ENCODE peak calls at places on chromosomes 1 and 21, in seven cellular contexts. P is cardiac muscle cell, G is upper lobe of left lung, A is fibroblast of the aortic adventitia, I is transverse colon, M is AG04449, Q is mucosa of descending colon. H is an unnamed sample.
A peak's percentile ranks its signal among the peaks of the same experiment; 100 is the strongest.

GRCh38 chr1:182149411-182149965 is 88.0 kb upstream of the ZNF648 start:
- DNase-seq in P (no peak), G (peak; percentile 81), A (peak; percentile 66), I (peak; percentile 37), M (no peak), Q (no peak), H (peak; percentile 67)

GRCh38 chr21:40717008-40717407 is 129.9 kb downstream of the DSCAM start:
- DNase-seq in P (peak; percentile 31), G (no peak), A (no peak), I (no peak), M (no peak), Q (no peak), H (no peak)

GRCh38 chr1:107572674-107573205 is 392.2 kb downstream of the VAV3 start:
- DNase-seq in P (no peak), G (no peak), A (peak; percentile 61), I (no peak), M (peak; percentile 75), Q (no peak), H (peak; percentile 21)

GRCh38 chr1:41455479-41456271 is 28.8 kb downstream of the EDN2 start:
- DNase-seq in P (no peak), G (no peak), A (peak; percentile 34), I (peak; percentile 55), M (no peak), Q (no peak), H (peak; percentile 69)

GRCh38 chr1:111228748-111229126 is 1.2 kb downstream of the CHI3L2 start:
- DNase-seq in P (no peak), G (no peak), A (no peak), I (no peak), M (no peak), Q (no peak), H (no peak)

GRCh38 chr21:39251326-39251725 is 62.1 kb downstream of the BRWD1 start:
- DNase-seq in P (no peak), G (no peak), A (peak; percentile 9), I (no peak), M (no peak), Q (no peak), H (no peak)

GRCh38 chr1:225754940-225755635 is 22.5 kb upstream of the SRP9 start:
- DNase-seq in P (no peak), G (no peak), A (peak; percentile 96), I (peak; percentile 35), M (no peak), Q (no peak), H (no peak)

GRCh38 chr1:118253310-118253903 is 68.4 kb upstream of the SPAG17 start:
- DNase-seq in P (no peak), G (no peak), A (no peak), I (no peak), M (no peak), Q (no peak), H (no peak)

GRCh38 chr1:65948609-65949229 is 156.0 kb downstream of the PDE4B start:
- DNase-seq in P (no peak), G (no peak), A (peak; percentile 36), I (peak; percentile 14), M (no peak), Q (no peak), H (no peak)

GRCh38 chr1:50605186-50605875 is 182.1 kb upstream of the DMRTA2 start:
- DNase-seq in P (peak; percentile 18), G (no peak), A (peak; percentile 59), I (peak; percentile 10), M (no peak), Q (no peak), H (peak; percentile 2)

GRCh38 chr1:47478090-47478489 is 40.2 kb downstream of the FOXD2 start:
- DNase-seq in P (no peak), G (peak; percentile 76), A (peak; percentile 37), I (peak; percentile 78), M (no peak), Q (peak; percentile 79), H (no peak)

GRCh38 chr1:151924691-151925587 is 15.6 kb upstream of the THEM4 start:
- DNase-seq in P (no peak), G (no peak), A (no peak), I (no peak), M (no peak), Q (no peak), H (no peak)

GRCh38 chr1:117861694-117862093 is 67.7 kb downstream of the GDAP2 start:
- DNase-seq in P (no peak), G (no peak), A (no peak), I (no peak), M (no peak), Q (no peak), H (no peak)

GRCh38 chr1:244836135-244836521 is 670 bp downstream of the COX20 start:
- DNase-seq in P (no peak), G (no peak), A (peak; percentile 61), I (no peak), M (no peak), Q (no peak), H (no peak)

GRCh38 chr1:31587720-31588423 is 11.6 kb downstream of the TINAGL1 start:
- DNase-seq in P (peak; percentile 67), G (peak; percentile 78), A (no peak), I (peak; percentile 84), M (no peak), Q (peak; percentile 81), H (no peak)

GRCh38 chr21:42550817-42551216 is 37.2 kb downstream of the SLC37A1 start:
- DNase-seq in P (no peak), G (peak; percentile 68), A (no peak), I (peak; percentile 24), M (no peak), Q (no peak), H (no peak)

GRCh38 chr1:21927531-21928237 is 9.4 kb downstream of the HSPG2 start:
- DNase-seq in P (no peak), G (no peak), A (peak; percentile 79), I (peak; percentile 92), M (no peak), Q (peak; percentile 93), H (no peak)

GRCh38 chr1:19042675-19043578 is 86.5 kb upstream of the IFFO2 start:
- DNase-seq in P (no peak), G (peak; percentile 33), A (no peak), I (no peak), M (no peak), Q (peak; percentile 29), H (no peak)

GRCh38 chr1:180213401-180214177 is 16.5 kb upstream of the LHX4 start:
- DNase-seq in P (no peak), G (no peak), A (no peak), I (peak; percentile 41), M (no peak), Q (no peak), H (no peak)

GRCh38 chr1:85024736-85025135 is 23.6 kb downstream of the MCOLN3 start:
- DNase-seq in P (no peak), G (no peak), A (no peak), I (no peak), M (no peak), Q (no peak), H (no peak)

GRCh38 chr1:213332491-213332890 is 281.4 kb downstream of the RPS6KC1 start:
- DNase-seq in P (no peak), G (no peak), A (no peak), I (no peak), M (no peak), Q (no peak), H (no peak)

GRCh38 chr1:200306954-200307754 is 102.7 kb downstream of the ZNF281 start:
- DNase-seq in P (peak; percentile 49), G (no peak), A (peak; percentile 62), I (no peak), M (no peak), Q (no peak), H (no peak)

GRCh38 chr1:56816909-56817308 is 2.3 kb downstream of the FYB2 start:
- DNase-seq in P (no peak), G (no peak), A (no peak), I (no peak), M (no peak), Q (no peak), H (no peak)

GRCh38 chr1:218991089-218991488 is 182.6 kb upstream of the LYPLAL1 start:
- DNase-seq in P (no peak), G (no peak), A (no peak), I (no peak), M (no peak), Q (no peak), H (no peak)

DNA sequence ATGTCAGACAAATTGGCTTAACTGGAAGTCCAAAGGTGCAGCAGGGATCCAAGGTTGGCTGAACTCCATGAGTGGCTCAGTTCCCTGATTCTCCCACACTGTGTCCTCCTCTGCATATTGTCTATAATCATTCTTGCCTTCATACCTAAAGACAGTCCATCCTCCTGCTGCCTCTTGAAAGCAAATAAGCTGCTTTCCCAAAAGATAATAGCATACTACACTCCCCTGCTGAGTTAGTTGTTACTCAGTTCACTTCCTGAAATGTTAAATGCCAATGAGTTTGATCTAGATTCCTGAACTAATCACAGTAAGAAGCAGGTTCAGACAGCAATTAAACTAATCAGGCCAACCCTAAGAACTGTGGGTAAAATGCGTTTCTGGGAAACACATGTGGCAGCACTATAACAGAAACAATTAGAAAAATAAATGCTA is 51.0 kb upstream of the BOLA1 start:
- DNase-seq in P (no peak), G (no peak), A (no peak), I (no peak), M (no peak), Q (no peak), H (no peak)
- H3K4me3 ChIP-seq in P (peak overlapping the region; percentile 46), G (no peak overlapping the region), A (peak overlapping the region; percentile 7), I (no peak overlapping the region), M (no peak overlapping the region), Q (no peak overlapping the region), H (no peak overlapping the region)

DNA sequence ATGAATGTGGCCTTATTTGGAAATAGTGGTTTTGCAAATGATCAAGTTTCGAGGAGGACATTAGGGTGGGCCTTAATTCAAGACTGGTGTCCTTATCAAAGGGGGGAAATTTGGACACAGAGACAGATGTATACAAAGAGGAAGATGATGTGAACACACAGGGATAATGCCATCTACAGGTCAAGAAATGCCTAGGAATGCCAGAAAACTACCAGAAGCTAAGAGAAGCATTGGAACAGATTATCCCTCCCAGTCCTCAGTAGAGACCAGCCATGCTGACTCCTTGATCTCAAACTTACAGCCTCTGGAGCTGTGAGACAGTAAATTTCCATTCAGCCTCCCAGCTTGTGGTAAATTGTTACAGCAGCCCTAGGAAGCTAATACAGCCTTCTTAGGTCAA is 151.4 kb downstream of the PTGER3 start:
- DNase-seq in P (no peak), G (no peak), A (peak; percentile 31), I (no peak), M (no peak), Q (no peak), H (no peak)
- TF ChIP-seq CTCF in P (no peak), G (no peak), A (peak; percentile 34), I (no peak), M (peak; percentile 27), Q (no peak), H (peak; percentile 19)

GRCh38 chr21:33069994-33070811 is at the start of gene OLIG1:
- DNase-seq in P (peak; percentile 61), G (peak; percentile 69), A (no peak), I (no peak), M (no peak), Q (no peak), H (no peak)
- H3K4me3 ChIP-seq in P (peak within 1 kb of the TSS; percentile 37), G (peak within 1 kb of the TSS; percentile 7), A (no peak within 1 kb of the TSS), I (no peak within 1 kb of the TSS), M (no peak within 1 kb of the TSS), Q (no peak within 1 kb of the TSS), H (no peak within 1 kb of the TSS)

DNA sequence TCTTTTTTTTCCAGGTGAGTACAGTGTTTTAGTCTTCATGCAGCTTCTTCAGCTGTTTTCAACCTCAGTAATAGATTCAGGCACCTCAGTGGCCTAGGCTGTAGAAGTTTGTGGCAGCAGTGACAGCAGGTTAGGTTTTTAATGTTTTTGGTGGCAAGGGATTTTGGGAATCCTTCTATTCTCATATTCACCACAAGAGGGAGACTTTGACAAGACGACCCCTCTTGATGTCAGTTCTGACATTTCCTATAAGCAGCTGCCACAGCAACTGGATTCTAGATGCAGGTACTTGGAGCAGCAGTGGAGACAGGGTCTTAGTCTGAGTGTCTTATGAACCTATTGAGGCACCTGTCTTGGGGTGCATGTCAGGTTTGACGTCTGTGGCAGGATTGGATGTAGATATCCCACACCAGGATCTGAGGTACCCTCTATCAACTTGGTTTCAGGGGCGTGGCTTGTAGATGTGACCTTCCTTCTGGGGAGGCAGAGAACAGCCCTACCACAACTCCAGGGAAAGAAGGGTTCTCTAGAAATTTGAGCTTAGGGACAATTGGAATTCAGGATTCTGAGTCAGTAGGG is 1104.2 kb upstream of the TMPRSS15 start:
- DNase-seq in P (peak; percentile 28), G (no peak), A (no peak), I (no peak), M (no peak), Q (no peak), H (no peak)
- TF ChIP-seq CTCF in P (no peak), G (peak; percentile 11), A (no peak), I (peak; percentile 19), M (no peak), Q (no peak), H (peak; percentile 42)